ENCODE peak calls at places on chromosomes 5 and 9, in seven cellular contexts. One of them, this sample, is unnamed.

GRCh38 chr9:35236692-35237091 is 74.9 kb downstream of the UNC13B start:
- DNase-seq in GM12892: no peak
- DNase-seq in GM06990: no peak
- DNase-seq in GM23248: no peak
- DNase-seq in activated CD8-positive, alpha-beta memory T cell treated with anti-CD3 and anti-CD28 coated beads for 24 hours: no peak
- DNase-seq in GM03348: no peak
- DNase-seq in AG08395: no peak
- DNase-seq in this sample: no peak

GRCh38 chr5:104375345-104375744 is 812.8 kb upstream of the NUDT12 start:
- DNase-seq in GM12892: no peak
- DNase-seq in GM06990: no peak
- DNase-seq in GM23248: no peak
- DNase-seq in activated CD8-positive, alpha-beta memory T cell treated with anti-CD3 and anti-CD28 coated beads for 24 hours: no peak
- DNase-seq in GM03348: no peak
- DNase-seq in AG08395: no peak
- DNase-seq in this sample: no peak

GRCh38 chr5:143251175-143251574 is 152.3 kb downstream of the NR3C1 start:
- DNase-seq in GM12892: no peak
- DNase-seq in GM06990: peak
- DNase-seq in GM23248: no peak
- DNase-seq in activated CD8-positive, alpha-beta memory T cell treated with anti-CD3 and anti-CD28 coated beads for 24 hours: no peak
- DNase-seq in GM03348: no peak
- DNase-seq in AG08395: no peak
- DNase-seq in this sample: no peak

GRCh38 chr9:136059321-136059791 is 35.7 kb downstream of the NACC2 start:
- DNase-seq in GM12892: peak
- DNase-seq in GM06990: peak
- DNase-seq in GM23248: no peak
- DNase-seq in activated CD8-positive, alpha-beta memory T cell treated with anti-CD3 and anti-CD28 coated beads for 24 hours: peak
- DNase-seq in GM03348: peak
- DNase-seq in AG08395: no peak
- DNase-seq in this sample: no peak

GRCh38 chr5:162824360-162824759 is 613.0 kb upstream of the CCNG1 start:
- DNase-seq in GM12892: no peak
- DNase-seq in GM06990: no peak
- DNase-seq in GM23248: no peak
- DNase-seq in activated CD8-positive, alpha-beta memory T cell treated with anti-CD3 and anti-CD28 coated beads for 24 hours: no peak
- DNase-seq in GM03348: no peak
- DNase-seq in AG08395: no peak
- DNase-seq in this sample: no peak

GRCh38 chr5:169272731-169273401 is 28.1 kb downstream of the SLIT3 start:
- DNase-seq in GM12892: no peak
- DNase-seq in GM06990: no peak
- DNase-seq in GM23248: no peak
- DNase-seq in activated CD8-positive, alpha-beta memory T cell treated with anti-CD3 and anti-CD28 coated beads for 24 hours: no peak
- DNase-seq in GM03348: no peak
- DNase-seq in AG08395: no peak
- DNase-seq in this sample: no peak

GRCh38 chr5:62354028-62354874 is 48.2 kb downstream of the KIF2A start:
- DNase-seq in GM12892: no peak
- DNase-seq in GM06990: peak
- DNase-seq in GM23248: peak
- DNase-seq in activated CD8-positive, alpha-beta memory T cell treated with anti-CD3 and anti-CD28 coated beads for 24 hours: no peak
- DNase-seq in GM03348: peak
- DNase-seq in AG08395: peak
- DNase-seq in this sample: no peak

GRCh38 chr5:56468278-56468677 is 235.1 kb upstream of the ANKRD55 start:
- DNase-seq in GM12892: no peak
- DNase-seq in GM06990: no peak
- DNase-seq in GM23248: no peak
- DNase-seq in activated CD8-positive, alpha-beta memory T cell treated with anti-CD3 and anti-CD28 coated beads for 24 hours: no peak
- DNase-seq in GM03348: no peak
- DNase-seq in AG08395: no peak
- DNase-seq in this sample: no peak

GRCh38 chr9:106893088-106893487 is 30.1 kb downstream of the ZNF462 start:
- DNase-seq in GM12892: no peak
- DNase-seq in GM06990: no peak
- DNase-seq in GM23248: peak
- DNase-seq in activated CD8-positive, alpha-beta memory T cell treated with anti-CD3 and anti-CD28 coated beads for 24 hours: no peak
- DNase-seq in GM03348: peak
- DNase-seq in AG08395: peak
- DNase-seq in this sample: no peak

GRCh38 chr9:87075537-87075936 is 128.2 kb upstream of the GAS1 start:
- DNase-seq in GM12892: no peak
- DNase-seq in GM06990: no peak
- DNase-seq in GM23248: no peak
- DNase-seq in activated CD8-positive, alpha-beta memory T cell treated with anti-CD3 and anti-CD28 coated beads for 24 hours: no peak
- DNase-seq in GM03348: no peak
- DNase-seq in AG08395: no peak
- DNase-seq in this sample: no peak

GRCh38 chr9:129008469-129008965 is 19.6 kb downstream of the SH3GLB2 start:
- DNase-seq in GM12892: no peak
- DNase-seq in GM06990: no peak
- DNase-seq in GM23248: no peak
- DNase-seq in activated CD8-positive, alpha-beta memory T cell treated with anti-CD3 and anti-CD28 coated beads for 24 hours: no peak
- DNase-seq in GM03348: no peak
- DNase-seq in AG08395: no peak
- DNase-seq in this sample: no peak

GRCh38 chr5:146690880-146691355 is 174.9 kb upstream of the GPR151 start:
- DNase-seq in GM12892: no peak
- DNase-seq in GM06990: no peak
- DNase-seq in GM23248: no peak
- DNase-seq in activated CD8-positive, alpha-beta memory T cell treated with anti-CD3 and anti-CD28 coated beads for 24 hours: no peak
- DNase-seq in GM03348: no peak
- DNase-seq in AG08395: no peak
- DNase-seq in this sample: no peak

GRCh38 chr9:98409637-98410173 is 154.3 kb upstream of the TBC1D2 start:
- DNase-seq in GM12892: no peak
- DNase-seq in GM06990: no peak
- DNase-seq in GM23248: no peak
- DNase-seq in activated CD8-positive, alpha-beta memory T cell treated with anti-CD3 and anti-CD28 coated beads for 24 hours: no peak
- DNase-seq in GM03348: no peak
- DNase-seq in AG08395: no peak
- DNase-seq in this sample: no peak

GRCh38 chr9:75130621-75131020 is 42.3 kb downstream of the OSTF1 start:
- DNase-seq in GM12892: no peak
- DNase-seq in GM06990: no peak
- DNase-seq in GM23248: peak
- DNase-seq in activated CD8-positive, alpha-beta memory T cell treated with anti-CD3 and anti-CD28 coated beads for 24 hours: no peak
- DNase-seq in GM03348: peak
- DNase-seq in AG08395: peak
- DNase-seq in this sample: no peak

GRCh38 chr9:137000177-137000930 is 4.0 kb upstream of the CLIC3 start:
- DNase-seq in GM12892: peak
- DNase-seq in GM06990: peak
- DNase-seq in GM23248: peak
- DNase-seq in activated CD8-positive, alpha-beta memory T cell treated with anti-CD3 and anti-CD28 coated beads for 24 hours: no peak
- DNase-seq in GM03348: peak
- DNase-seq in AG08395: peak
- DNase-seq in this sample: no peak

GRCh38 chr9:93126151-93126781 is 7.8 kb downstream of the NINJ1 start:
- DNase-seq in GM12892: no peak
- DNase-seq in GM06990: peak
- DNase-seq in GM23248: no peak
- DNase-seq in activated CD8-positive, alpha-beta memory T cell treated with anti-CD3 and anti-CD28 coated beads for 24 hours: peak
- DNase-seq in GM03348: no peak
- DNase-seq in AG08395: no peak
- DNase-seq in this sample: peak

GRCh38 chr5:12624776-12625560 is 720.7 kb upstream of the CTNND2 start:
- DNase-seq in GM12892: no peak
- DNase-seq in GM06990: no peak
- DNase-seq in GM23248: no peak
- DNase-seq in activated CD8-positive, alpha-beta memory T cell treated with anti-CD3 and anti-CD28 coated beads for 24 hours: no peak
- DNase-seq in GM03348: no peak
- DNase-seq in AG08395: no peak
- DNase-seq in this sample: no peak

GRCh38 chr5:40680741-40681350 is 1.1 kb downstream of the PTGER4 start:
- DNase-seq in GM12892: peak
- DNase-seq in GM06990: peak
- DNase-seq in GM23248: no peak
- DNase-seq in activated CD8-positive, alpha-beta memory T cell treated with anti-CD3 and anti-CD28 coated beads for 24 hours: no peak
- DNase-seq in GM03348: no peak
- DNase-seq in AG08395: no peak
- DNase-seq in this sample: peak

GRCh38 chr5:150413176-150413901 is 629 bp upstream of the CD74 start:
- DNase-seq in GM12892: no peak
- DNase-seq in GM06990: no peak
- DNase-seq in GM23248: no peak
- DNase-seq in activated CD8-positive, alpha-beta memory T cell treated with anti-CD3 and anti-CD28 coated beads for 24 hours: no peak
- DNase-seq in GM03348: no peak
- DNase-seq in AG08395: no peak
- DNase-seq in this sample: no peak

GRCh38 chr9:35529156-35529823 is 39.4 kb downstream of the RUSC2 start:
- DNase-seq in GM12892: no peak
- DNase-seq in GM06990: no peak
- DNase-seq in GM23248: peak
- DNase-seq in activated CD8-positive, alpha-beta memory T cell treated with anti-CD3 and anti-CD28 coated beads for 24 hours: no peak
- DNase-seq in GM03348: no peak
- DNase-seq in AG08395: no peak
- DNase-seq in this sample: no peak

GRCh38 chr9:112301420-112301819 is 32.0 kb downstream of the PTBP3 start:
- DNase-seq in GM12892: no peak
- DNase-seq in GM06990: no peak
- DNase-seq in GM23248: no peak
- DNase-seq in activated CD8-positive, alpha-beta memory T cell treated with anti-CD3 and anti-CD28 coated beads for 24 hours: no peak
- DNase-seq in GM03348: no peak
- DNase-seq in AG08395: no peak
- DNase-seq in this sample: no peak

GRCh38 chr5:115170128-115170923 is 618 bp upstream of the TRIM36 start:
- DNase-seq in GM12892: no peak
- DNase-seq in GM06990: no peak
- DNase-seq in GM23248: peak
- DNase-seq in activated CD8-positive, alpha-beta memory T cell treated with anti-CD3 and anti-CD28 coated beads for 24 hours: no peak
- DNase-seq in GM03348: no peak
- DNase-seq in AG08395: no peak
- DNase-seq in this sample: peak

GRCh38 chr9:133239533-133240090 is 30.6 kb upstream of the OBP2B start:
- DNase-seq in GM12892: no peak
- DNase-seq in GM06990: no peak
- DNase-seq in GM23248: no peak
- DNase-seq in activated CD8-positive, alpha-beta memory T cell treated with anti-CD3 and anti-CD28 coated beads for 24 hours: no peak
- DNase-seq in GM03348: no peak
- DNase-seq in AG08395: no peak
- DNase-seq in this sample: no peak

GRCh38 chr5:91074615-91075014 is 308.5 kb downstream of the ARRDC3 start:
- DNase-seq in GM12892: no peak
- DNase-seq in GM06990: no peak
- DNase-seq in GM23248: peak
- DNase-seq in activated CD8-positive, alpha-beta memory T cell treated with anti-CD3 and anti-CD28 coated beads for 24 hours: no peak
- DNase-seq in GM03348: peak
- DNase-seq in AG08395: no peak
- DNase-seq in this sample: no peak

This sample was measured in pancreas.